ENCODE peak calls at places on chromosomes 16 and 17, in seven cellular contexts. Q is AG04450; R is fibroblast of pulmonary artery; O is ELR; T is activated CD8-positive, alpha-beta memory T cell treated with anti-CD3 and anti-CD28 coated beads, Interleukin-2, amount 10 ng/mL, durations not matched to agents 7 days and 5 days; E is anterior cingulate cortex; Y is RCC 7860. D is an unnamed sample.

GRCh38 chr16:85497622-85498314 is 115.4 kb upstream of the GSE1 start:
- DNase-seq in Q (no peak), R (no peak), O (no peak), T (no peak), E (no peak), Y (no peak), D (no peak)

GRCh38 chr17:63221941-63222340 is 224.2 kb downstream of the CYB561 start:
- DNase-seq in Q (no peak), R (no peak), O (no peak), T (no peak), E (no peak), Y (no peak), D (no peak)

GRCh38 chr16:13866073-13866472 is 53.9 kb upstream of the ERCC4 start:
- DNase-seq in Q (peak; percentile 43), R (peak; percentile 92), O (peak; percentile 67), T (peak; percentile 63), E (no peak), Y (peak; percentile 35), D (peak; percentile 73)

GRCh38 chr17:17724307-17724921 is 43.2 kb downstream of the RAI1 start:
- DNase-seq in Q (no peak), R (peak; percentile 71), O (peak; percentile 58), T (peak; percentile 54), E (no peak), Y (no peak), D (no peak)

GRCh38 chr17:57553991-57554825 is 190.9 kb downstream of the CCDC182 start:
- DNase-seq in Q (no peak), R (peak; percentile 69), O (no peak), T (no peak), E (no peak), Y (peak; percentile 5), D (no peak)

GRCh38 chr17:62064791-62065563 is at the start of gene MED13:
- DNase-seq in Q (no peak), R (peak; percentile 33), O (peak; percentile 63), T (peak; percentile 72), E (peak; percentile 60), Y (peak; percentile 21), D (peak; percentile 69)

GRCh38 chr17:58398574-58399266 is 18.6 kb downstream of the RNF43 start:
- DNase-seq in Q (no peak), R (no peak), O (no peak), T (no peak), E (no peak), Y (no peak), D (no peak)

GRCh38 chr16:6153901-6154300 is 1056.3 kb upstream of the EEF2KMT start:
- DNase-seq in Q (no peak), R (no peak), O (no peak), T (no peak), E (no peak), Y (no peak), D (no peak)

GRCh38 chr17:67619555-67619954 is 98.2 kb upstream of the NOL11 start:
- DNase-seq in Q (no peak), R (no peak), O (no peak), T (no peak), E (no peak), Y (no peak), D (no peak)

GRCh38 chr17:63476857-63477470 is at the start of gene ACE:
- DNase-seq in Q (no peak), R (no peak), O (peak; percentile 32), T (peak; percentile 56), E (peak; percentile 34), Y (no peak), D (no peak)

GRCh38 chr17:81651692-81652091 is 4.7 kb downstream of the PDE6G start:
- DNase-seq in Q (peak; percentile 68), R (peak; percentile 79), O (peak; percentile 97), T (no peak), E (no peak), Y (peak; percentile 79), D (no peak)

GRCh38 chr17:4087911-4088693 is 54.7 kb downstream of the ZZEF1 start:
- DNase-seq in Q (no peak), R (peak; percentile 23), O (peak; percentile 71), T (no peak), E (no peak), Y (peak; percentile 15), D (no peak)

GRCh38 chr17:73551756-73552155 is 92.5 kb downstream of the SDK2 start:
- DNase-seq in Q (no peak), R (no peak), O (no peak), T (no peak), E (no peak), Y (no peak), D (no peak)

GRCh38 chr16:82832861-82833260 is 206.1 kb downstream of the CDH13 start:
- DNase-seq in Q (peak; percentile 29), R (peak; percentile 37), O (peak; percentile 60), T (no peak), E (no peak), Y (no peak), D (no peak)

GRCh38 chr16:4290236-4290830 is 17.5 kb upstream of the TFAP4 start:
- DNase-seq in Q (no peak), R (peak; percentile 85), O (peak; percentile 86), T (no peak), E (no peak), Y (peak; percentile 83), D (no peak)

GRCh38 chr16:85420501-85421337 is 192.4 kb upstream of the GSE1 start:
- DNase-seq in Q (no peak), R (peak; percentile 58), O (peak; percentile 59), T (peak; percentile 76), E (no peak), Y (peak; percentile 23), D (no peak)

GRCh38 chr17:63358956-63359355 is 87.2 kb downstream of the CYB561 start:
- DNase-seq in Q (no peak), R (no peak), O (no peak), T (no peak), E (no peak), Y (no peak), D (no peak)

GRCh38 chr17:45265823-45266222 is 3.9 kb upstream of the SPATA32 start:
- DNase-seq in Q (no peak), R (peak; percentile 65), O (peak; percentile 88), T (no peak), E (no peak), Y (peak; percentile 77), D (no peak)

GRCh38 chr17:2230877-2231276 is 72.7 kb downstream of the SMG6 start:
- DNase-seq in Q (no peak), R (peak; percentile 43), O (peak; percentile 14), T (no peak), E (no peak), Y (no peak), D (no peak)

GRCh38 chr17:71757956-71758355 is 362.9 kb upstream of the SOX9 start:
- DNase-seq in Q (no peak), R (no peak), O (no peak), T (no peak), E (no peak), Y (no peak), D (no peak)

GRCh38 chr17:27473190-27473747 is 17.0 kb downstream of the KSR1 start:
- DNase-seq in Q (no peak), R (no peak), O (no peak), T (no peak), E (no peak), Y (no peak), D (no peak)

GRCh38 chr17:68029512-68030215 is 5.9 kb upstream of the KPNA2 start:
- DNase-seq in Q (no peak), R (no peak), O (no peak), T (no peak), E (no peak), Y (no peak), D (no peak)

GRCh38 chr16:75377971-75378386 is 55.3 kb downstream of the CFDP1 start:
- DNase-seq in Q (peak; percentile 63), R (peak; percentile 98), O (peak; percentile 98), T (no peak), E (no peak), Y (peak; percentile 92), D (no peak)

GRCh38 chr17:31690118-31690517 is 168.9 kb downstream of the COPRS start:
- DNase-seq in Q (no peak), R (no peak), O (peak; percentile 68), T (no peak), E (no peak), Y (no peak), D (no peak)

GRCh38 chr17:60354223-60354622 is 37.7 kb downstream of the USP32 start:
- DNase-seq in Q (peak; percentile 49), R (peak; percentile 91), O (peak; percentile 84), T (no peak), E (no peak), Y (no peak), D (no peak)

GRCh38 chr17:75477493-75477862 is 21.0 kb downstream of the TMEM94 start:
- DNase-seq in Q (no peak), R (no peak), O (no peak), T (no peak), E (no peak), Y (no peak), D (no peak)

GRCh38 chr16:4033951-4034350 is 82.3 kb downstream of the ADCY9 start:
- DNase-seq in Q (no peak), R (no peak), O (no peak), T (no peak), E (no peak), Y (no peak), D (no peak)

GRCh38 chr16:53769185-53769584 is 65.2 kb downstream of the FTO start:
- DNase-seq in Q (no peak), R (no peak), O (no peak), T (no peak), E (no peak), Y (no peak), D (no peak)

GRCh38 chr16:87973721-87974120 is 22.5 kb downstream of the BANP start:
- DNase-seq in Q (no peak), R (no peak), O (no peak), T (no peak), E (no peak), Y (no peak), D (no peak)

GRCh38 chr17:40035162-40035559 is 19.0 kb downstream of the MED24 start:
- DNase-seq in Q (no peak), R (peak; percentile 61), O (peak; percentile 62), T (no peak), E (peak; percentile 33), Y (no peak), D (no peak)

GRCh38 chr17:68595496-68595895 is 5.7 kb downstream of the FAM20A start:
- DNase-seq in Q (no peak), R (no peak), O (no peak), T (no peak), E (no peak), Y (no peak), D (no peak)

GRCh38 chr17:4110152-4110551 is 32.7 kb downstream of the ZZEF1 start:
- DNase-seq in Q (no peak), R (peak; percentile 65), O (peak; percentile 64), T (no peak), E (no peak), Y (no peak), D (no peak)

GRCh38 chr17:42354956-42355843 is 33.0 kb downstream of the STAT3 start:
- DNase-seq in Q (no peak), R (peak; percentile 53), O (no peak), T (no peak), E (no peak), Y (no peak), D (no peak)

GRCh38 chr16:80084614-80085013 is 456.2 kb upstream of the DYNLRB2 start:
- DNase-seq in Q (no peak), R (peak; percentile 29), O (peak; percentile 43), T (no peak), E (no peak), Y (peak; percentile 62), D (peak; percentile 70)

GRCh38 chr16:86511317-86512161 is 1.2 kb downstream of the FOXF1 start:
- DNase-seq in Q (no peak), R (no peak), O (peak; percentile 49), T (no peak), E (no peak), Y (no peak), D (no peak)

GRCh38 chr17:17417718-17418151 is 59.1 kb upstream of the MED9 start:
- DNase-seq in Q (no peak), R (no peak), O (no peak), T (no peak), E (no peak), Y (no peak), D (no peak)

GRCh38 chr16:76278976-76279375 is 1.8 kb downstream of the CNTNAP4 start:
- DNase-seq in Q (no peak), R (peak; percentile 80), O (no peak), T (no peak), E (no peak), Y (no peak), D (no peak)